ENCODE peak calls at places on chromosomes 5 and 9, in seven cellular contexts. N is neural progenitor cell, E is GM12878, L is fibroblast of lung, Y is heart right ventricle, I is left ventricle myocardium inferior, P is heart left ventricle. X is an unnamed sample.

GRCh38 chr9:84742261-84742660 is 72.7 kb downstream of the NTRK2 start:
- DNase-seq in Y (no peak), I (no peak), L (no peak), E (no peak), N (no peak), P (no peak), X (no peak)

GRCh38 chr9:129887210-129888084 is 52.2 kb downstream of the USP20 start:
- DNase-seq in L (peak; percentile 58), E (peak; percentile 56), Y (no peak), I (no peak), N (no peak), P (peak; percentile 51), X (no peak)

GRCh38 chr9:110015759-110016158 is 192.2 kb downstream of the C9orf152 start:
- DNase-seq in Y (no peak), I (no peak), P (no peak), E (no peak), L (peak; percentile 51), N (no peak), X (no peak)

GRCh38 chr5:122400961-122401360 is 88.9 kb downstream of the SNCAIP start:
- DNase-seq in E (no peak), P (no peak), L (no peak), I (no peak), Y (no peak), N (peak; percentile 18), X (no peak)

GRCh38 chr9:90546200-90546599 is 96.4 kb downstream of the DIRAS2 start:
- DNase-seq in L (peak; percentile 67), I (no peak), P (no peak), E (no peak), Y (no peak), N (peak; percentile 93), X (peak; percentile 37)

GRCh38 chr5:171826132-171826531 is 40.5 kb downstream of the SMIM23 start:
- DNase-seq in Y (no peak), I (no peak), L (peak; percentile 2), N (no peak), P (no peak), E (no peak), X (no peak)

GRCh38 chr5:5141625-5142527 is 1.7 kb downstream of the ADAMTS16 start:
- DNase-seq in L (peak; percentile 72), Y (no peak), I (no peak), P (no peak), E (no peak), N (peak; percentile 81), X (no peak)

GRCh38 chr9:29213374-29214161 is 1640.3 kb upstream of the C9orf72 start:
- DNase-seq in E (no peak), L (no peak), P (no peak), Y (no peak), N (peak; percentile 69), I (no peak), X (peak; percentile 23)

GRCh38 chr9:13707635-13708410 is 428.3 kb upstream of the MPDZ start:
- DNase-seq in N (no peak), L (peak; percentile 39), I (no peak), P (no peak), Y (no peak), E (no peak), X (no peak)

GRCh38 chr5:43007911-43008368 is 32.2 kb downstream of the ANXA2R start:
- DNase-seq in I (peak; percentile 69), Y (peak; percentile 67), E (no peak), L (peak; percentile 85), P (peak; percentile 76), N (peak; percentile 85), X (peak; percentile 48)

GRCh38 chr5:172223901-172224873 is 30.2 kb downstream of the EFCAB9 start:
- DNase-seq in Y (no peak), L (no peak), E (peak; percentile 95), P (no peak), I (no peak), N (peak; percentile 56), X (no peak)

GRCh38 chr5:180172447-180173197 is 36.4 kb downstream of the RASGEF1C start:
- DNase-seq in I (peak; percentile 48), P (peak; percentile 62), E (no peak), Y (peak; percentile 51), L (peak; percentile 32), N (no peak), X (peak; percentile 53)
- H3K27ac ChIP-seq in I (peak overlapping the region; percentile 27), P (peak overlapping the region; percentile 43), E (no peak overlapping the region), Y (peak overlapping the region; percentile 1), L (no peak overlapping the region), N (no peak overlapping the region), X (peak overlapping the region; percentile 84)

GRCh38 chr9:86337469-86338107 is 16.6 kb downstream of the TUT7 start:
- DNase-seq in N (no peak), P (no peak), Y (no peak), I (no peak), E (no peak), L (no peak), X (no peak)
- H3K27ac ChIP-seq in N (no peak overlapping the region), P (no peak overlapping the region), Y (no peak overlapping the region), I (no peak overlapping the region), E (peak overlapping the region; percentile 62), L (no peak overlapping the region), X (no peak overlapping the region)

DNA sequence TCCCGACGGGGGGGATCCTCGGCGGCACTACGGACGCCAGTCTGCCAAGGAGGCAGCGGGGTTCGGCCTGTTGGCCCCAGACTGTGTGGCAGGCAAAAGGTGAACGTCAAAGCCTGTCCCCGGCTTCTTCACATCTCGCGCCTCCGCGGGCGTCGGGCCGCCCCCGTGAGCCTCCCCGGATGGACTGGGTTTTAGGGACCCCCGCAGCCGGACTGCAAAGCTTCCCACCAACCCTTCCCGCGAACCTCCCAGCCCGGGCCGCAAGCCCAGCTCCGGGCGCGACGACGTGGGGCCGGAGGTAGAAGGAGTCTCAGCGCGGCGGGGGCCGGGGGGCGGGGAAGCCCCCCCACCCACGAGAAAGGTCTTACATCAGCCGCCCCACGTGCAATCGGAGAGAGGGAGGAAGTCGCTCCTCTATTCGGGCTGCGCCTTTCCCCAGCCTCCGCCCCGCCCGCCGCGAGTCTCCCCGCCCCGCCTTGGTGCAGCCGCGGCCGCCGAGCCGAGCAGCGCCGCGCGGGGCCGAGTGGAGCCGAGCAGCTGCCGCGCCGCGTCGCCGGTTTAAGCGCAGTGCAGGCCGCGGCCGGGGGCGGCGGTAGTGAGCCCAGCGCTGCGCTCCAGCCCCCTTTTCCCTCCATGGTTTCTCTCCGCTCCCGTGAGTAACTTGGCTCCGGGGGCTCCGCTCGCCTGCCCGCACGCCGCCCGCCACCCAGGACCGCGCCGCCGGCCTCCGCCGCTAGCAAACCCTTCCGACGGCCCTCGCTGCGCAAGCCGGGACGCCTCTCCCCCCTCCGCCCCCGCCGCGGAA is at the start of gene ANP32B:
- DNase-seq in I (peak; percentile 93), Y (peak; percentile 92), N (peak; percentile 94), L (peak; percentile 92), E (peak; percentile 44), P (peak; percentile 92), X (peak; percentile 91)
- H3K27ac ChIP-seq in I (peak within 1 kb of the TSS; percentile 99), Y (peak within 1 kb of the TSS; percentile 95), N (no peak within 1 kb of the TSS), L (peak within 1 kb of the TSS; percentile 89), E (peak within 1 kb of the TSS; percentile 99), P (peak within 1 kb of the TSS; percentile 99), X (peak within 1 kb of the TSS; percentile 98)

GRCh38 chr9:27003406-27004147 is 1.9 kb downstream of the LRRC19 start:
- DNase-seq in N (peak; percentile 18), I (no peak), Y (no peak), L (no peak), E (no peak), P (no peak), X (no peak)
- H3K27ac ChIP-seq in N (no peak overlapping the region), I (no peak overlapping the region), Y (no peak overlapping the region), L (no peak overlapping the region), E (no peak overlapping the region), P (no peak overlapping the region), X (no peak overlapping the region)

GRCh38 chr5:179696605-179697004 is 2.2 kb upstream of the CANX start:
- DNase-seq in L (no peak), N (no peak), I (no peak), E (no peak), Y (no peak), P (no peak), X (no peak)
- H3K27ac ChIP-seq in L (no peak overlapping the region), N (no peak overlapping the region), I (no peak overlapping the region), E (peak overlapping the region; percentile 97), Y (no peak overlapping the region), P (no peak overlapping the region), X (no peak overlapping the region)

DNA sequence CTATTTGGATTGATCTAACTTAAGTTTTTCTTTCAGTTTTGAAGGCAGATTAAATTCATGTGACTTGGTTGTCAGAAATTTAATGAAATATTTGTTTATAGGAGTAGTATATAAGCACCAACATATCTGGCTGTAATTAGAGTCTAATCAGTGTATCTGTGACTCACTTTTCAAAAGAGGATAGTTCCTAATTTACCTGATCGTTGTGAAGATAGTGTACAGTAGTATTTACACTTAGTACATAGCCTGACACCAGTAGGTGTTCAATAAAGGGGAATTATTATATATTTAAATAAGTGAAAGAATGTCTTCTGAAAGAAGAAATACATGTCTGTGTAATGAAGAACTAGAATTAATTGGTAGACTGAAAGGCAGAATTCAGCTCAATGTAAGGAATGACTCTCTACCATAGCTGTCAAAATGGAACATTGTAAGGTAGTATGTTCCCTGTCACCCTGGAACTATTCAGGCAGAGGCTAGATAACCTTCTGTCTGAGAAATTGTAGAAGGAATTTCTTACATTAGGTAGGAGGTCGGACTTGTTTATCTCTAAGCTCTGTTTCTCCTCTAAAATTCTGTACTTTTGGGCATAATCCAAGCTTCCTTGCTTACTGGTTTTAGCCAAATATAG is 8.6 kb downstream of the TGFBR1 start:
- DNase-seq in N (no peak), I (no peak), E (no peak), L (no peak), Y (no peak), P (no peak), X (no peak)
- H3K27ac ChIP-seq in N (no peak overlapping the region), I (peak overlapping the region; percentile 1), E (no peak overlapping the region), L (no peak overlapping the region), Y (no peak overlapping the region), P (peak overlapping the region; percentile 14), X (no peak overlapping the region)

GRCh38 chr5:96962540-96962991 is 26.7 kb downstream of the LNPEP start:
- DNase-seq in E (no peak), Y (no peak), P (no peak), N (no peak), L (no peak), I (no peak), X (no peak)
- H3K27ac ChIP-seq in E (peak overlapping the region; percentile 27), Y (peak overlapping the region; percentile 58), P (peak overlapping the region; percentile 40), N (no peak overlapping the region), L (peak overlapping the region; percentile 10), I (peak overlapping the region; percentile 55), X (peak overlapping the region; percentile 2)